ENCODE peak calls at places on chromosomes 7 and 10, in six cellular contexts. H is CD4-positive, alpha-beta T cell; F is brain microvascular endothelial cell; Q is cardiac muscle cell; U is neural crest cell; D is EH. S is an unnamed sample.

GRCh38 chr10:63522129-63522687 is 1.0 kb downstream of the REEP3 start:
- DNase-seq in H (no peak), F (no peak), Q (no peak), U (no peak), D (no peak), S (no peak)

GRCh38 chr7:135337506-135337905 is 103.9 kb downstream of the STRA8 start:
- DNase-seq in H (no peak), F (no peak), Q (no peak), U (no peak), D (no peak), S (no peak)

GRCh38 chr7:90736316-90736715 is 140.2 kb downstream of the CDK14 start:
- DNase-seq in H (no peak), F (no peak), Q (no peak), U (no peak), D (no peak), S (no peak)

GRCh38 chr7:150357277-150357676 is 11.3 kb upstream of the REPIN1 start:
- DNase-seq in H (peak), F (no peak), Q (no peak), U (no peak), D (no peak), S (no peak)

GRCh38 chr10:3776796-3777571 is 8.0 kb downstream of the KLF6 start:
- DNase-seq in H (no peak), F (peak), Q (no peak), U (no peak), D (peak), S (no peak)

GRCh38 chr10:45452743-45453452 is 78.9 kb downstream of the ALOX5 start:
- DNase-seq in H (no peak), F (no peak), Q (peak), U (no peak), D (no peak), S (no peak)

GRCh38 chr10:15315286-15315685 is 55.8 kb downstream of the FAM171A1 start:
- DNase-seq in H (no peak), F (no peak), Q (no peak), U (no peak), D (no peak), S (no peak)

GRCh38 chr10:75269605-75270004 is 33.8 kb upstream of the COMTD1 start:
- DNase-seq in H (no peak), F (no peak), Q (no peak), U (no peak), D (no peak), S (no peak)

GRCh38 chr7:150631084-150631824 is 931 bp downstream of the GIMAP6 start:
- DNase-seq in H (peak), F (no peak), Q (no peak), U (no peak), D (no peak), S (no peak)

GRCh38 chr10:27819781-27820531 is 74.3 kb upstream of the MKX start:
- DNase-seq in H (no peak), F (peak), Q (peak), U (no peak), D (peak), S (no peak)

GRCh38 chr10:31620236-31621151 is 301.5 kb downstream of the ZEB1 start:
- DNase-seq in H (no peak), F (peak), Q (peak), U (no peak), D (peak), S (no peak)

GRCh38 chr10:42367532-42368230 is 270.7 kb downstream of the ZNF33B start:
- DNase-seq in H (peak), F (peak), Q (no peak), U (no peak), D (peak), S (no peak)

GRCh38 chr7:110522061-110522750 is 568.7 kb upstream of the LRRN3 start:
- DNase-seq in H (no peak), F (no peak), Q (no peak), U (no peak), D (peak), S (no peak)

GRCh38 chr10:123536176-123536845 is 129.8 kb upstream of the GPR26 start:
- DNase-seq in H (no peak), F (no peak), Q (no peak), U (no peak), D (no peak), S (no peak)

GRCh38 chr7:112453505-112454171 is 3.4 kb downstream of the IFRD1 start:
- DNase-seq in H (no peak), F (no peak), Q (no peak), U (no peak), D (peak), S (no peak)

GRCh38 chr10:36248314-36248981 is 606.4 kb upstream of the FZD8 start:
- DNase-seq in H (no peak), F (no peak), Q (no peak), U (no peak), D (peak), S (no peak)

GRCh38 chr7:144513332-144513731 is 109.8 kb upstream of the NOBOX start:
- DNase-seq in H (no peak), F (peak), Q (peak), U (no peak), D (no peak), S (no peak)

GRCh38 chr10:118701529-118702323 is 53.0 kb downstream of the CACUL1 start:
- DNase-seq in H (no peak), F (peak), Q (no peak), U (no peak), D (peak), S (no peak)

GRCh38 chr10:105197960-105198359 is 556.9 kb downstream of the SORCS3 start:
- DNase-seq in H (no peak), F (no peak), Q (no peak), U (no peak), D (no peak), S (no peak)